ENCODE peak calls at places on chromosomes 7 and 10, in eight cellular contexts. B is upper lobe of right lung, I is amniotic stem cell, U is head of caudate nucleus, W is cardiac muscle cell, P is neural crest cell, Y is T follicular helper cell, J is GM13976. Z is an unnamed sample.

GRCh38 chr7:84042110-84042539 is 152.5 kb downstream of the SEMA3A start:
- DNase-seq in J (no peak), B (no peak), I (peak), P (no peak), Y (no peak), U (no peak), W (peak), Z (no peak)

GRCh38 chr7:1689356-1689755 is 19.3 kb downstream of the ELFN1 start:
- DNase-seq in U (no peak), Y (no peak), I (no peak), W (no peak), J (no peak), P (no peak), B (peak), Z (no peak)

GRCh38 chr7:39357648-39358047 is 208.6 kb upstream of the YAE1 start:
- DNase-seq in U (no peak), I (no peak), P (peak), W (no peak), B (no peak), Y (no peak), J (no peak), Z (no peak)

GRCh38 chr7:45120-46090 is 147.0 kb upstream of the FAM20C start:
- DNase-seq in B (peak), W (no peak), P (peak), U (no peak), I (no peak), Y (no peak), J (no peak), Z (no peak)

GRCh38 chr10:131310904-131311660 is 439 bp downstream of the TCERG1L start:
- DNase-seq in J (no peak), U (no peak), I (no peak), W (peak), P (no peak), B (no peak), Y (no peak), Z (no peak)

GRCh38 chr7:42217053-42217452 is 20.0 kb downstream of the GLI3 start:
- DNase-seq in B (no peak), Y (no peak), I (no peak), W (no peak), P (no peak), U (no peak), J (no peak), Z (no peak)

GRCh38 chr10:72753760-72754231 is 61.9 kb downstream of the MCU start:
- DNase-seq in I (no peak), P (no peak), J (no peak), Y (no peak), U (no peak), W (no peak), B (no peak), Z (no peak)

GRCh38 chr10:119489572-119490326 is 52.8 kb downstream of the RGS10 start:
- DNase-seq in W (peak), B (no peak), P (peak), Y (peak), I (no peak), J (peak), U (peak), Z (no peak)

GRCh38 chr7:92621641-92622429 is 31.6 kb upstream of the FAM133B start:
- DNase-seq in W (no peak), U (no peak), I (peak), P (no peak), J (no peak), B (no peak), Y (no peak), Z (peak)

GRCh38 chr7:151631149-151631967 is 111.7 kb upstream of the RHEB start:
- DNase-seq in Y (peak), U (no peak), W (peak), B (no peak), J (no peak), I (peak), P (no peak), Z (peak)

GRCh38 chr10:114917927-114918672 is 19.9 kb upstream of the TRUB1 start:
- DNase-seq in U (no peak), I (no peak), B (no peak), Y (no peak), J (no peak), W (no peak), P (no peak), Z (no peak)

GRCh38 chr10:57964371-57964770 is 303.3 kb downstream of the IPMK start:
- DNase-seq in I (no peak), J (no peak), U (peak), Y (no peak), W (peak), P (no peak), B (no peak), Z (no peak)

GRCh38 chr7:1458676-1459511 is at the start of gene MICALL2:
- DNase-seq in U (peak), Y (no peak), J (peak), P (no peak), W (peak), I (peak), B (peak), Z (no peak)

GRCh38 chr7:137527634-137528033 is 184.1 kb upstream of the PTN start:
- DNase-seq in U (no peak), J (no peak), B (no peak), P (no peak), I (no peak), Y (no peak), W (no peak), Z (no peak)

GRCh38 chr7:70215491-70215890 is 617.2 kb downstream of the AUTS2 start:
- DNase-seq in I (peak), Y (no peak), B (no peak), J (peak), W (peak), U (no peak), P (no peak), Z (no peak)

GRCh38 chr7:19754521-19755116 is 18.8 kb downstream of the TMEM196 start:
- DNase-seq in P (peak), U (no peak), W (peak), I (no peak), B (no peak), J (peak), Y (no peak), Z (peak)

GRCh38 chr7:81482600-81483186 is 287.2 kb downstream of the HGF start:
- DNase-seq in P (no peak), W (peak), I (no peak), J (peak), B (no peak), Y (no peak), U (no peak), Z (no peak)

GRCh38 chr10:103510791-103511757 is 17.6 kb downstream of the NEURL1 start:
- DNase-seq in I (no peak), U (no peak), J (peak), W (no peak), Y (no peak), B (peak), P (no peak), Z (no peak)

GRCh38 chr7:81301815-81302214 is 383.0 kb upstream of the SEMA3C start:
- DNase-seq in Y (no peak), W (no peak), P (no peak), B (no peak), J (no peak), I (no peak), U (no peak), Z (no peak)

GRCh38 chr7:111168182-111168581 is 77.3 kb downstream of the LRRN3 start:
- DNase-seq in Y (no peak), U (no peak), B (no peak), P (no peak), W (peak), I (no peak), J (no peak), Z (no peak)

GRCh38 chr10:101775273-101776131 is at the start of gene FGF8:
- DNase-seq in P (no peak), U (no peak), J (peak), B (peak), Y (no peak), I (no peak), W (no peak), Z (no peak)

GRCh38 chr7:9328296-9328695 is 894.9 kb downstream of the NXPH1 start:
- DNase-seq in Y (no peak), J (no peak), P (no peak), B (no peak), I (no peak), U (no peak), W (no peak), Z (no peak)

GRCh38 chr10:120460191-120460590 is 3.2 kb downstream of the PLPP4 start:
- DNase-seq in J (no peak), P (no peak), U (no peak), Y (no peak), I (no peak), W (no peak), B (no peak), Z (no peak)

GRCh38 chr7:30912454-30912985 is 867 bp downstream of the AQP1 start:
- DNase-seq in Y (no peak), I (no peak), W (no peak), P (no peak), J (no peak), B (no peak), U (no peak), Z (no peak)

GRCh38 chr10:89347706-89348457 is 20.1 kb downstream of the IFIT3 start:
- DNase-seq in I (no peak), B (no peak), Y (no peak), W (peak), J (no peak), U (no peak), P (no peak), Z (no peak)

GRCh38 chr7:38195804-38196595 is 18.0 kb downstream of the STARD3NL start:
- DNase-seq in P (no peak), Y (no peak), W (peak), B (no peak), I (no peak), U (no peak), J (no peak), Z (no peak)